ENCODE peak calls at places on chromosomes 4 and X, in six cellular contexts. A is CD8-positive, alpha-beta T cell; Q is heart left ventricle; D is tibial artery; J is lung; H is HL-60. L is an unnamed sample.

GRCh38 chr4:72031868-72032619 is at the start of gene NPFFR2:
- DNase-seq in Q (peak), J (peak), H (no peak), D (no peak), A (no peak), L (no peak)

GRCh38 chr4:80454040-80454439 is 118.5 kb downstream of the CFAP299 start:
- DNase-seq in A (no peak), J (no peak), H (no peak), D (no peak), Q (no peak), L (peak)

GRCh38 chr4:122898370-122899150 is 23.8 kb downstream of the NUDT6 start:
- DNase-seq in Q (no peak), H (no peak), J (no peak), A (no peak), D (no peak), L (peak)

GRCh38 chrX:53223068-53223693 is 1.8 kb downstream of the KDM5C start:
- DNase-seq in A (no peak), Q (no peak), H (no peak), J (peak), D (no peak), L (no peak)

GRCh38 chr4:124631760-124632159 is 80.8 kb downstream of the ANKRD50 start:
- DNase-seq in D (no peak), H (no peak), A (no peak), Q (peak), J (peak), L (peak)

GRCh38 chrX:155718964-155719586 is 106.3 kb upstream of the TMLHE start:
- DNase-seq in A (no peak), Q (peak), J (no peak), D (no peak), H (no peak), L (no peak)

GRCh38 chr4:2266181-2266580 is 4.3 kb upstream of the MXD4 start:
- DNase-seq in J (no peak), D (peak), Q (peak), A (no peak), H (no peak), L (peak)

GRCh38 chrX:149504915-149505651 is at the start of gene IDS:
- DNase-seq in Q (peak), H (peak), J (peak), A (peak), D (peak), L (peak)

GRCh38 chr4:94498502-94498901 is 46.8 kb downstream of the PDLIM5 start:
- DNase-seq in J (no peak), H (no peak), A (no peak), D (no peak), Q (no peak), L (no peak)

GRCh38 chrX:76398970-76399369 is 28.5 kb upstream of the MAGEE1 start:
- DNase-seq in Q (no peak), D (no peak), A (no peak), H (no peak), J (no peak), L (no peak)

GRCh38 chr4:129515356-129515755 is 419.4 kb downstream of the C4orf33 start:
- DNase-seq in Q (no peak), H (no peak), A (no peak), J (no peak), D (no peak), L (no peak)

GRCh38 chr4:40629401-40630334 is at the start of gene RBM47:
- DNase-seq in A (peak), Q (peak), D (peak), H (peak), J (peak), L (no peak)

GRCh38 chr4:40628888-40629287 is 776 bp downstream of the RBM47 start:
- DNase-seq in H (no peak), A (no peak), J (no peak), Q (no peak), D (no peak), L (no peak)

GRCh38 chr4:40626183-40626990 is 3.3 kb downstream of the RBM47 start:
- DNase-seq in Q (no peak), A (no peak), H (no peak), J (no peak), D (no peak), L (no peak)

GRCh38 chr4:40627540-40627939 is 2.1 kb downstream of the RBM47 start:
- DNase-seq in A (no peak), J (no peak), Q (no peak), H (no peak), D (no peak), L (no peak)

DNA sequence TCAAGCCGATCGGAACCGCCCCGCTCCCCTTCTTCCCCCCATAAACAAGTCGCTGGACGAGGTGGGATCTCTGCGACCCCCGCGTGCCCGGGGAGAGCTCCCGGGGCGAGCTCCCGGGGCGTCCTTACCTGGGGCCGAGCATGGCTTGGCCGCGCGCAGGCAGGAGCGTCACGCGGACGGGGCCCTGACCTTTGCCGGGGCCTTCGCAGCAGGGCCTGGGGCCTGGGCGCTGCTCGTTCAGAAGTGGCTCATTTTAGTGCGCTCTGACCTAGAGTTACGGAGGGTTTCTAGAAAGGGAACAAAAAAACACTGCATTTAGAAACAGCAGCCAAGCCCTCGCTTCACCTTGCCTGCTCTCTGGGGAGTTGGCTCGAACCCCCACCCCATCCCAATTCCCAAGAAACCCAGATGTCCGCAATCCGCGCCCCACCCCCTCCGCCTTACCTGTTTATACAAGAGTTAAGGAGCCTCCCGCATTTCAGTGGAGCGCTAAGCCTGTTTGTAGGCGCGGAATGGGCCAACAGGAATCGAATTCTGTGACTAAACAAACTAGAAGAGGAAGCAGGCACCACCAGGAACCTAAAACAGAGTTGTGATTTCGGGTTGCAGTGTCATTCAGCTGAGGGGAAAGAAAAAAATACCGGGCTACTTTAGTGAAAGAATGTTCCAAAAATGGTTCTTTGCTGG is 814 bp upstream of the RBM47 start:
- DNase-seq in A (no peak), H (peak), Q (peak), D (peak), J (peak), L (no peak)
- TF ChIP-seq CTCF in A (no peak), H (no peak), Q (no peak), D (no peak), J (no peak), L (no peak)

DNA sequence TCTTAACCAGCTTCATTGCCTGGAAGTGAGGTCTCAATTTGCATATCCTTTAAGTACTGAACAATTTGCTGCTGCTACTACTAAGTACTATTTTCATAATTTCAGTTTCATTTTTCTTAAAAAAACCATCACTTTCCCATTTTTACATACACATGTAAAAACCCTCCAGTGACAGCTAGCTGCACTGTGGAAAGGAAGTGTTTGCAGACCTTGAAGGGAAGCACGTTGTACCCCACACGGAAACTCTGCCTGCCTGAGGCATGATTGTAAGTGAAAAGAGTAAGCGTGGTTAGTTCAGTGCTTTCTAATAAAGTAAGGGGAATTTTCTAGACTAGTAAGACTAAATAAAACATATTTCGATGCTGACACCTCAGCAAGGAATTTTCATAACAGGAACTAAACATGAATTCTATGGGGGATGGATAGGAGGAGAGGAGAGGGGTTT is 103.6 kb downstream of the RAPGEF2 start:
- DNase-seq in A (no peak), Q (no peak), H (no peak), D (no peak), J (no peak), L (no peak)
- H3K4me3 ChIP-seq in A (no peak), Q (no peak), H (no peak), D (no peak), J (no peak), L (no peak)

GRCh38 chr4:47118192-47118879 is 87.0 kb downstream of the GABRB1 start:
- DNase-seq in H (no peak), A (no peak), Q (no peak), D (no peak), J (no peak), L (no peak)

GRCh38 chr4:47120783-47121182 is 89.4 kb downstream of the GABRB1 start:
- DNase-seq in H (no peak), Q (peak), D (no peak), J (no peak), A (no peak), L (no peak)

GRCh38 chr4:47122592-47123291 is 91.4 kb downstream of the GABRB1 start:
- DNase-seq in D (peak), Q (peak), A (peak), H (peak), J (peak), L (peak)
- TF ChIP-seq CTCF in D (peak), Q (peak), A (peak), H (peak), J (peak), L (peak)

GRCh38 chr4:83234902-83235644 is 49.5 kb downstream of the COQ2 start:
- DNase-seq in J (no peak), Q (no peak), D (no peak), H (no peak), A (no peak), L (no peak)

GRCh38 chr4:83230928-83231327 is 53.7 kb downstream of the COQ2 start:
- DNase-seq in A (no peak), J (no peak), D (no peak), H (no peak), Q (no peak), L (no peak)

GRCh38 chr4:83231620-83232056 is 53.0 kb downstream of the COQ2 start:
- DNase-seq in J (no peak), H (peak), D (no peak), Q (no peak), A (peak), L (peak)

GRCh38 chr4:83237591-83237990 is 47.0 kb downstream of the COQ2 start:
- DNase-seq in A (no peak), D (no peak), J (no peak), Q (no peak), H (no peak), L (no peak)

GRCh38 chr4:83232087-83232486 is 52.5 kb downstream of the COQ2 start:
- DNase-seq in J (no peak), H (no peak), D (no peak), Q (no peak), A (no peak), L (no peak)
- H3K4me3 ChIP-seq in J (no peak), H (no peak), D (no peak), Q (no peak), A (no peak), L (no peak)

DNA sequence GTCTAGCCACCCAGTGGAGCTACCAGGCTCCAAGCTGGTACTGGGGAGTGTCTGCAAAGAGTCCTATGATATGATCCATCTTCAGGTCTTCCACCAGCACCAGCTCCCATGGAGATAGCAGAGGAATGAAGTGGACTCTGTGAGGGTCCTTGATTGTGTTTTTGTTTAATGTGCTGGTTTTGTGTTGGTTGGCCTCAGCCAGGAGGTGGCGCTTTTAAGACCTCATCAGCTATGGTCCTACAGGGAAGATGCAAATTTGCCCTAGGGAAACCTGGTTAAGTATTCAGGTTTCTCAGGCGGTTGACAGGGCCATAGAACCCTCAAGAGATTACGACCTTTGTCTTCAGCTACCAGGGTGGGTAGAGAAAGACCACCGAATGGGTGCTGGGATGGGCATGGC is 1141.1 kb downstream of the STIM2 start:
- DNase-seq in H (no peak), D (no peak), J (no peak), A (no peak), Q (no peak), L (no peak)
- TF ChIP-seq CTCF in H (no peak), D (no peak), J (no peak), A (no peak), Q (no peak), L (no peak)

DNA sequence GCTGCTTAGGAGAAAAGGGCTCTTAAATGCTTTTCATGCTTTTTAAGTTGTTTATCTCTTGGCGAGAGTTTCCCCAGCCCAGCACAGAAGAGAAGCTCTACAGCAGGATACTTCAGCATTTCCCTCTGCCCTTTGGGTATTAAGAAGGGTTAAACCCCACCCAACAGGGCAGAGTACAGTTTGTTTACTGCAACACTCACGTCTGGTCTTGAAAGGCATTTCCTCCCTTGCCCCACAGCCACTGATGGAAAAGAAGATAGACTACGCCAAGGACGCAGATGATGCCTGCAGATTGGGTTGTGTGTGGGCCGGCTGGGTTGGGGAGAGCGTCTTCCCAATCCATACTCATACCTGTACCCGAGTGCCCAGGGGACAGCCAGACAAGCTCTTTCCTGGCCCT is 96.4 kb upstream of the DHX15 start:
- DNase-seq in A (no peak), D (no peak), H (no peak), Q (no peak), J (no peak), L (no peak)
- H3K4me3 ChIP-seq in A (no peak), D (no peak), H (no peak), Q (no peak), J (no peak), L (no peak)

DNA sequence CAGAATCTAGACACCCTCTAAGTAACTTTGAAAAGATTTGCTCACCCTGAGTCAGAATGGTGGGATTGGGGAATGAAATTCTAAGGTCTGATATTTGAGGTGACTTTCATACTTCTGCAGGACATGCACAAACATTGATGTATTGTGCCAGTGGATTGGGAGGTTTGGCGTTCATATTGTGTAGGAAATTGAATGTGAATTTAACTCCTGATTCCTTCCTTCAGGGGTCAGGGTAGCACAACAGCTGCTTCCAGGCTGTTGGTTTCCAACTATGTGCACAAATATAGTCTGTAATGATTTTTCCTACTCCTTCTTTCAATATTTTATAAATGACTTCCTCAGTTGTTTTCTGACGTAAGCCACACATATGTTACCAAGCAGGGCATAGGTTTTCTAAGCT is 3.1 kb downstream of the IL1RAPL1 start:
- DNase-seq in D (no peak), A (no peak), Q (peak), H (no peak), J (no peak), L (peak)
- TF ChIP-seq CTCF in D (no peak), A (no peak), Q (peak), H (no peak), J (no peak), L (no peak)

DNA sequence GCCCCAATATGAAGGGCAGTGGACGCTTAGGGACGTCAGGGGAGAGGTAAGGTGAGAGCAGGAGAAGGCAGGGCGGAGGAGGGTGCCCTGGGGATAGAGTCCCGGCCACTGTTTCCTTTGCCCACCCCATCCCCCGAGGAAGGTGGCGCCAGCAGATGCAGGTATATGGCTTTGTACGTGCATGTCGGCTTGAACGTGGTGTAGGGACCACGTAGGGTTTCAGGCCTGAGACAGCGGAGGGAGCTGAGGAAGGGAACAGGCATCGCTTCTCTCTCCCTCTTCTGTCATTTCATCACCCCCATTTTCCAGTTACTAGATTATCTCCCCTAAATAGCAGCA is 97.9 kb downstream of the PHKA2 start:
- DNase-seq in H (no peak), Q (no peak), J (no peak), D (no peak), A (peak), L (no peak)
- H3K4me3 ChIP-seq in H (peak), Q (no peak), J (no peak), D (peak), A (peak), L (peak)

DNA sequence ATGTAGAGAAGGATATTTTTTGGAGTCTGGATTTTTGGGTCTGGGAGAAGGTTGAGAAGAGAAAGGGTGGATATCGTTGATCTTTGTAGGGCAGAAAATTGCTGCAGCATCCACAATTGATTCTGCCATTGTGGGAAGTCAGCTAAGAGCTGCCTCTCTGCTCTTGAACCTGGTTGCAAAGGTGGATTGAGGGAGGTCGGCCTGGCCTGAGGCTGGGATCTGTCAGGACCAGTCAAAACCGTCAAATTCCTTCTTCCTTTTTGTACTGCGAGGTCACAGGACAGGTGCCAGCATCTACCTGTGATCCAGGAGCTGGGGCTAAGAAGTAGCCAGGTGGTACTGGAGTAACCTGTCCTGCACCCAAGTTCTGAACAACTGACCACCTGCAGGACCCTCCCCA is 93.7 kb downstream of the SHOX start:
- DNase-seq in D (no peak), A (no peak), J (no peak), Q (no peak), H (no peak), L (no peak)
- TF ChIP-seq CTCF in D (no peak), A (no peak), J (no peak), Q (no peak), H (no peak), L (no peak)

L was measured in foreskin fibroblast.